ENCODE peak calls at places on chromosomes 2 and 18, in seven cellular contexts. One of them, this sample, is unnamed.

GRCh38 chr2:217555075-217555876 is 447.5 kb downstream of the TNS1 start:
- DNase-seq in NCI-H1092: no peak
- DNase-seq in fibroblast of the aortic adventitia: peak
- DNase-seq in RPMI7951: peak
- DNase-seq in tibial artery: no peak
- DNase-seq in endothelial cell: no peak
- DNase-seq in midbrain: no peak
- DNase-seq in this sample: no peak

GRCh38 chr2:80499095-80499494 is 194.5 kb upstream of the LRRTM1 start:
- DNase-seq in NCI-H1092: no peak
- DNase-seq in fibroblast of the aortic adventitia: peak
- DNase-seq in RPMI7951: peak
- DNase-seq in tibial artery: no peak
- DNase-seq in endothelial cell: peak
- DNase-seq in midbrain: peak
- DNase-seq in this sample: no peak

GRCh38 chr2:45275235-45275805 is 266.1 kb upstream of the SIX2 start:
- DNase-seq in NCI-H1092: no peak
- DNase-seq in fibroblast of the aortic adventitia: peak
- DNase-seq in RPMI7951: peak
- DNase-seq in tibial artery: no peak
- DNase-seq in endothelial cell: no peak
- DNase-seq in midbrain: no peak
- DNase-seq in this sample: no peak

GRCh38 chr2:167294031-167294774 is 405.9 kb downstream of the XIRP2 start:
- DNase-seq in NCI-H1092: no peak
- DNase-seq in fibroblast of the aortic adventitia: peak
- DNase-seq in RPMI7951: peak
- DNase-seq in tibial artery: no peak
- DNase-seq in endothelial cell: peak
- DNase-seq in midbrain: peak
- DNase-seq in this sample: peak

GRCh38 chr2:176584333-176584732 is 315.1 kb downstream of the MTX2 start:
- DNase-seq in NCI-H1092: no peak
- DNase-seq in fibroblast of the aortic adventitia: peak
- DNase-seq in RPMI7951: peak
- DNase-seq in tibial artery: no peak
- DNase-seq in endothelial cell: no peak
- DNase-seq in midbrain: no peak
- DNase-seq in this sample: no peak

GRCh38 chr2:42809876-42810125 is 17.4 kb upstream of the HAAO start:
- DNase-seq in NCI-H1092: peak
- DNase-seq in fibroblast of the aortic adventitia: peak
- DNase-seq in RPMI7951: peak
- DNase-seq in tibial artery: peak
- DNase-seq in endothelial cell: peak
- DNase-seq in midbrain: peak
- DNase-seq in this sample: no peak

GRCh38 chr2:146661494-146662096 is 1183.2 kb upstream of the ACVR2A start:
- DNase-seq in NCI-H1092: no peak
- DNase-seq in fibroblast of the aortic adventitia: peak
- DNase-seq in RPMI7951: peak
- DNase-seq in tibial artery: no peak
- DNase-seq in endothelial cell: peak
- DNase-seq in midbrain: peak
- DNase-seq in this sample: no peak

GRCh38 chr2:197137826-197138480 is 172.6 kb downstream of the ANKRD44 start:
- DNase-seq in NCI-H1092: no peak
- DNase-seq in fibroblast of the aortic adventitia: no peak
- DNase-seq in RPMI7951: peak
- DNase-seq in tibial artery: no peak
- DNase-seq in endothelial cell: no peak
- DNase-seq in midbrain: no peak
- DNase-seq in this sample: no peak

GRCh38 chr2:102337012-102337411 is 18.6 kb upstream of the IL18R1 start:
- DNase-seq in NCI-H1092: no peak
- DNase-seq in fibroblast of the aortic adventitia: peak
- DNase-seq in RPMI7951: no peak
- DNase-seq in tibial artery: no peak
- DNase-seq in endothelial cell: no peak
- DNase-seq in midbrain: no peak
- DNase-seq in this sample: no peak

GRCh38 chr2:226898925-226899324 is 63.1 kb downstream of the RHBDD1 start:
- DNase-seq in NCI-H1092: no peak
- DNase-seq in fibroblast of the aortic adventitia: no peak
- DNase-seq in RPMI7951: no peak
- DNase-seq in tibial artery: no peak
- DNase-seq in endothelial cell: no peak
- DNase-seq in midbrain: no peak
- DNase-seq in this sample: no peak

GRCh38 chr18:67406678-67407077 is 109.8 kb downstream of the DSEL start:
- DNase-seq in NCI-H1092: no peak
- DNase-seq in fibroblast of the aortic adventitia: no peak
- DNase-seq in RPMI7951: no peak
- DNase-seq in tibial artery: no peak
- DNase-seq in endothelial cell: no peak
- DNase-seq in midbrain: no peak
- DNase-seq in this sample: no peak

GRCh38 chr18:6328624-6329016 is 86.1 kb downstream of the L3MBTL4 start:
- DNase-seq in NCI-H1092: no peak
- DNase-seq in fibroblast of the aortic adventitia: no peak
- DNase-seq in RPMI7951: no peak
- DNase-seq in tibial artery: no peak
- DNase-seq in endothelial cell: no peak
- DNase-seq in midbrain: no peak
- DNase-seq in this sample: no peak

GRCh38 chr2:42959148-42959992 is 167.0 kb upstream of the HAAO start:
- DNase-seq in NCI-H1092: no peak
- DNase-seq in fibroblast of the aortic adventitia: peak
- DNase-seq in RPMI7951: peak
- DNase-seq in tibial artery: peak
- DNase-seq in endothelial cell: no peak
- DNase-seq in midbrain: no peak
- DNase-seq in this sample: no peak

GRCh38 chr2:95024960-95025405 is 525 bp upstream of the MAL start:
- DNase-seq in NCI-H1092: no peak
- DNase-seq in fibroblast of the aortic adventitia: no peak
- DNase-seq in RPMI7951: no peak
- DNase-seq in tibial artery: no peak
- DNase-seq in endothelial cell: no peak
- DNase-seq in midbrain: peak
- DNase-seq in this sample: no peak

GRCh38 chr2:64859208-64860161 is 129.7 kb upstream of the SLC1A4 start:
- DNase-seq in NCI-H1092: peak
- DNase-seq in fibroblast of the aortic adventitia: peak
- DNase-seq in RPMI7951: peak
- DNase-seq in tibial artery: peak
- DNase-seq in endothelial cell: peak
- DNase-seq in midbrain: peak
- DNase-seq in this sample: peak

GRCh38 chr2:214587442-214587841 is 176.6 kb downstream of the VWC2L start:
- DNase-seq in NCI-H1092: no peak
- DNase-seq in fibroblast of the aortic adventitia: no peak
- DNase-seq in RPMI7951: no peak
- DNase-seq in tibial artery: no peak
- DNase-seq in endothelial cell: peak
- DNase-seq in midbrain: no peak
- DNase-seq in this sample: no peak

GRCh38 chr18:58051765-58052460 is 7.9 kb downstream of the NEDD4L start:
- DNase-seq in NCI-H1092: no peak
- DNase-seq in fibroblast of the aortic adventitia: peak
- DNase-seq in RPMI7951: peak
- DNase-seq in tibial artery: no peak
- DNase-seq in endothelial cell: no peak
- DNase-seq in midbrain: peak
- DNase-seq in this sample: no peak

GRCh38 chr18:37322497-37323035 is 243.0 kb downstream of the CELF4 start:
- DNase-seq in NCI-H1092: peak
- DNase-seq in fibroblast of the aortic adventitia: peak
- DNase-seq in RPMI7951: no peak
- DNase-seq in tibial artery: no peak
- DNase-seq in endothelial cell: peak
- DNase-seq in midbrain: no peak
- DNase-seq in this sample: no peak

GRCh38 chr2:72893594-72894319 is 6.5 kb downstream of the SPR start:
- DNase-seq in NCI-H1092: peak
- DNase-seq in fibroblast of the aortic adventitia: peak
- DNase-seq in RPMI7951: peak
- DNase-seq in tibial artery: no peak
- DNase-seq in endothelial cell: peak
- DNase-seq in midbrain: no peak
- DNase-seq in this sample: peak

GRCh38 chr18:58996131-58996632 is 131.5 kb downstream of the ZNF532 start:
- DNase-seq in NCI-H1092: no peak
- DNase-seq in fibroblast of the aortic adventitia: peak
- DNase-seq in RPMI7951: peak
- DNase-seq in tibial artery: no peak
- DNase-seq in endothelial cell: no peak
- DNase-seq in midbrain: no peak
- DNase-seq in this sample: no peak

GRCh38 chr2:174666312-174666711 is 68.7 kb upstream of the WIPF1 start:
- DNase-seq in NCI-H1092: no peak
- DNase-seq in fibroblast of the aortic adventitia: no peak
- DNase-seq in RPMI7951: no peak
- DNase-seq in tibial artery: no peak
- DNase-seq in endothelial cell: no peak
- DNase-seq in midbrain: no peak
- DNase-seq in this sample: no peak

GRCh38 chr2:232322560-232323327 is 55.8 kb upstream of the ALPP start:
- DNase-seq in NCI-H1092: no peak
- DNase-seq in fibroblast of the aortic adventitia: no peak
- DNase-seq in RPMI7951: no peak
- DNase-seq in tibial artery: no peak
- DNase-seq in endothelial cell: no peak
- DNase-seq in midbrain: no peak
- DNase-seq in this sample: no peak

GRCh38 chr2:105397025-105397722 is 1.7 kb downstream of the FHL2 start:
- DNase-seq in NCI-H1092: no peak
- DNase-seq in fibroblast of the aortic adventitia: peak
- DNase-seq in RPMI7951: peak
- DNase-seq in tibial artery: no peak
- DNase-seq in endothelial cell: no peak
- DNase-seq in midbrain: no peak
- DNase-seq in this sample: no peak

GRCh38 chr2:197931661-197932312 is 127.4 kb downstream of the PLCL1 start:
- DNase-seq in NCI-H1092: no peak
- DNase-seq in fibroblast of the aortic adventitia: peak
- DNase-seq in RPMI7951: no peak
- DNase-seq in tibial artery: no peak
- DNase-seq in endothelial cell: no peak
- DNase-seq in midbrain: no peak
- DNase-seq in this sample: peak

GRCh38 chr2:61536086-61536722 is 2.0 kb downstream of the XPO1 start:
- DNase-seq in NCI-H1092: peak
- DNase-seq in fibroblast of the aortic adventitia: peak
- DNase-seq in RPMI7951: peak
- DNase-seq in tibial artery: no peak
- DNase-seq in endothelial cell: no peak
- DNase-seq in midbrain: no peak
- DNase-seq in this sample: no peak